ENCODE peak calls at places on chromosomes 16 and 17, in ten cellular contexts. One of them, this sample, is unnamed.

GRCh38 chr17:38926290-38927070 is 1.1 kb downstream of the LASP1NB start:
- DNase-seq in cardiac fibroblast: no peak
- DNase-seq in esophagus squamous epithelium: no peak
- DNase-seq in brain microvascular endothelial cell: no peak
- DNase-seq in hepatocyte: no peak
- DNase-seq in tibial artery: peak
- DNase-seq in HCT116: no peak
- DNase-seq in heart left ventricle: no peak
- DNase-seq in choroid plexus epithelial cell: no peak
- DNase-seq in left ventricle myocardium inferior: no peak
- DNase-seq in this sample: no peak

GRCh38 chr17:54785643-54786258 is 114.9 kb upstream of the TOM1L1 start:
- DNase-seq in esophagus squamous epithelium: no peak
- DNase-seq in left ventricle myocardium inferior: no peak
- DNase-seq in hepatocyte: no peak
- DNase-seq in tibial artery: no peak
- DNase-seq in heart left ventricle: no peak
- DNase-seq in HCT116: no peak
- DNase-seq in choroid plexus epithelial cell: no peak
- DNase-seq in brain microvascular endothelial cell: no peak
- DNase-seq in cardiac fibroblast: no peak
- DNase-seq in this sample: no peak

GRCh38 chr17:43720311-43721060 is 38.1 kb downstream of the SOST start:
- DNase-seq in hepatocyte: peak
- DNase-seq in tibial artery: peak
- DNase-seq in left ventricle myocardium inferior: peak
- DNase-seq in HCT116: no peak
- DNase-seq in cardiac fibroblast: peak
- DNase-seq in heart left ventricle: peak
- DNase-seq in choroid plexus epithelial cell: peak
- DNase-seq in brain microvascular endothelial cell: peak
- DNase-seq in esophagus squamous epithelium: peak
- DNase-seq in this sample: peak

GRCh38 chr16:64882385-64882784 is 239.5 kb downstream of the CDH11 start:
- DNase-seq in heart left ventricle: peak
- DNase-seq in hepatocyte: no peak
- DNase-seq in cardiac fibroblast: no peak
- DNase-seq in left ventricle myocardium inferior: peak
- DNase-seq in esophagus squamous epithelium: no peak
- DNase-seq in brain microvascular endothelial cell: no peak
- DNase-seq in HCT116: no peak
- DNase-seq in tibial artery: no peak
- DNase-seq in choroid plexus epithelial cell: peak
- DNase-seq in this sample: peak

GRCh38 chr17:57400648-57401047 is 144.3 kb downstream of the MSI2 start:
- DNase-seq in HCT116: no peak
- DNase-seq in choroid plexus epithelial cell: no peak
- DNase-seq in heart left ventricle: no peak
- DNase-seq in hepatocyte: no peak
- DNase-seq in left ventricle myocardium inferior: no peak
- DNase-seq in esophagus squamous epithelium: no peak
- DNase-seq in brain microvascular endothelial cell: no peak
- DNase-seq in tibial artery: no peak
- DNase-seq in cardiac fibroblast: no peak
- DNase-seq in this sample: no peak

GRCh38 chr17:17326275-17326875 is 23.2 kb downstream of the NT5M start:
- DNase-seq in heart left ventricle: no peak
- DNase-seq in left ventricle myocardium inferior: no peak
- DNase-seq in cardiac fibroblast: no peak
- DNase-seq in hepatocyte: no peak
- DNase-seq in tibial artery: peak
- DNase-seq in HCT116: no peak
- DNase-seq in esophagus squamous epithelium: no peak
- DNase-seq in brain microvascular endothelial cell: no peak
- DNase-seq in choroid plexus epithelial cell: no peak
- DNase-seq in this sample: no peak

GRCh38 chr17:58365980-58366595 is 14.1 kb upstream of the SUPT4H1 start:
- DNase-seq in brain microvascular endothelial cell: no peak
- DNase-seq in tibial artery: no peak
- DNase-seq in hepatocyte: no peak
- DNase-seq in esophagus squamous epithelium: no peak
- DNase-seq in heart left ventricle: no peak
- DNase-seq in HCT116: no peak
- DNase-seq in left ventricle myocardium inferior: no peak
- DNase-seq in choroid plexus epithelial cell: no peak
- DNase-seq in cardiac fibroblast: no peak
- DNase-seq in this sample: no peak

GRCh38 chr17:27473748-27474609 is 17.7 kb downstream of the KSR1 start:
- DNase-seq in heart left ventricle: peak
- DNase-seq in cardiac fibroblast: no peak
- DNase-seq in HCT116: no peak
- DNase-seq in choroid plexus epithelial cell: peak
- DNase-seq in tibial artery: no peak
- DNase-seq in hepatocyte: peak
- DNase-seq in left ventricle myocardium inferior: peak
- DNase-seq in brain microvascular endothelial cell: no peak
- DNase-seq in esophagus squamous epithelium: no peak
- DNase-seq in this sample: peak

GRCh38 chr17:79504181-79504605 is 106.7 kb downstream of the RBFOX3 start:
- DNase-seq in esophagus squamous epithelium: no peak
- DNase-seq in hepatocyte: no peak
- DNase-seq in left ventricle myocardium inferior: no peak
- DNase-seq in HCT116: no peak
- DNase-seq in brain microvascular endothelial cell: no peak
- DNase-seq in heart left ventricle: no peak
- DNase-seq in cardiac fibroblast: no peak
- DNase-seq in choroid plexus epithelial cell: no peak
- DNase-seq in tibial artery: no peak
- DNase-seq in this sample: no peak

GRCh38 chr17:65633988-65634387 is 72.5 kb upstream of the AXIN2 start:
- DNase-seq in esophagus squamous epithelium: no peak
- DNase-seq in brain microvascular endothelial cell: no peak
- DNase-seq in choroid plexus epithelial cell: peak
- DNase-seq in left ventricle myocardium inferior: no peak
- DNase-seq in hepatocyte: no peak
- DNase-seq in cardiac fibroblast: no peak
- DNase-seq in heart left ventricle: no peak
- DNase-seq in HCT116: no peak
- DNase-seq in tibial artery: no peak
- DNase-seq in this sample: peak

GRCh38 chr17:63774141-63774981 is at the start of gene DDX42:
- DNase-seq in left ventricle myocardium inferior: peak
- DNase-seq in hepatocyte: peak
- DNase-seq in heart left ventricle: peak
- DNase-seq in choroid plexus epithelial cell: peak
- DNase-seq in esophagus squamous epithelium: peak
- DNase-seq in tibial artery: peak
- DNase-seq in brain microvascular endothelial cell: peak
- DNase-seq in cardiac fibroblast: peak
- DNase-seq in HCT116: no peak
- DNase-seq in this sample: peak

GRCh38 chr16:2084688-2085625 is 37.2 kb downstream of the TSC2 start:
- DNase-seq in choroid plexus epithelial cell: no peak
- DNase-seq in esophagus squamous epithelium: no peak
- DNase-seq in brain microvascular endothelial cell: no peak
- DNase-seq in left ventricle myocardium inferior: no peak
- DNase-seq in HCT116: no peak
- DNase-seq in cardiac fibroblast: no peak
- DNase-seq in hepatocyte: no peak
- DNase-seq in tibial artery: no peak
- DNase-seq in heart left ventricle: no peak
- DNase-seq in this sample: no peak

DNA sequence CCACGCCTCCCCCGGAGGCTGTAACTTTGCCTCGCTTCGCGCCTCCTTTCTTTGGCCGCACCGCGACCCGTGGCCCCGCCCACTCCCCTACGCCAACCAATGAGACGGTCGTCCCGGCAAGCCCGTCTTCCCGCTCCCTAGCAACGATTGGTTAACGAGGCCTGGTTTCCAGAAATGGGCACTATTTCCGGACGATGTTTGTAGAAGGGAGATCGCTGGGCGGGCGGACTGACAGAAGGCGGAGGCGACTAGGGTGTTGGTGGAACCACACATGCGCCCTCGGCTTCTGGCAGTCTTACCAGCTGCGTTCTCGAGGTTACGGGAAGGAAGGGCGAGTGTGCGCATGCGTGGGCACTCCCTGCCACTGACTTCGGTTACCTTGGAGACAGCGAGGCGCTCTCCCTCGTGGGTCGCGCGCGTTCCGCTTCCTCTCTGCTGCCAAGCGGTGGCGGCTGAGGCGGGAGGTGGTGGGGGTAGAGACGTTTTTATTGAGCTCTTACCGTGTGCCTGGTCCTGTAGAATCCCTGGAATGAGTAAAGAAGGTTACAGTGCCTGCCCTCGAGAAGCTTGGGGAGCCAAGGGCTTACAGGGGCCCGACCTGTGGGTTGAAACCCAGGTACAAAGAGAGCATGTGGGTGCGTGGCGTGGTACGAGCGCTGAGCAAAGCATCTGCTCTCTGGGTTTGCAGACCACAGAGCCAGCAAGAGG is 447 bp upstream of the MAP3K14 start:
- DNase-seq in HCT116: peak
- DNase-seq in brain microvascular endothelial cell: peak
- DNase-seq in cardiac fibroblast: peak
- DNase-seq in heart left ventricle: peak
- DNase-seq in tibial artery: peak
- DNase-seq in esophagus squamous epithelium: peak
- DNase-seq in hepatocyte: peak
- DNase-seq in left ventricle myocardium inferior: peak
- DNase-seq in choroid plexus epithelial cell: peak
- DNase-seq in this sample: peak
- TF ChIP-seq CTCF in HCT116: no peak
- TF ChIP-seq CTCF in brain microvascular endothelial cell: peak
- TF ChIP-seq CTCF in cardiac fibroblast: no peak
- TF ChIP-seq CTCF in heart left ventricle: no peak
- TF ChIP-seq CTCF in tibial artery: no peak
- TF ChIP-seq CTCF in esophagus squamous epithelium: no peak
- TF ChIP-seq CTCF in hepatocyte: no peak
- TF ChIP-seq CTCF in left ventricle myocardium inferior: no peak
- TF ChIP-seq CTCF in choroid plexus epithelial cell: no peak
- TF ChIP-seq CTCF in this sample: no peak

GRCh38 chr17:8832711-8833352 is 33.7 kb upstream of the MFSD6L start:
- DNase-seq in hepatocyte: peak
- DNase-seq in brain microvascular endothelial cell: no peak
- DNase-seq in cardiac fibroblast: no peak
- DNase-seq in heart left ventricle: no peak
- DNase-seq in left ventricle myocardium inferior: no peak
- DNase-seq in esophagus squamous epithelium: no peak
- DNase-seq in tibial artery: no peak
- DNase-seq in HCT116: peak
- DNase-seq in choroid plexus epithelial cell: no peak
- DNase-seq in this sample: no peak
- H3K4me3 ChIP-seq in hepatocyte: no peak
- H3K4me3 ChIP-seq in brain microvascular endothelial cell: no peak
- H3K4me3 ChIP-seq in cardiac fibroblast: no peak
- H3K4me3 ChIP-seq in heart left ventricle: no peak
- H3K4me3 ChIP-seq in left ventricle myocardium inferior: no peak
- H3K4me3 ChIP-seq in esophagus squamous epithelium: no peak
- H3K4me3 ChIP-seq in tibial artery: no peak
- H3K4me3 ChIP-seq in HCT116: no peak
- H3K4me3 ChIP-seq in choroid plexus epithelial cell: no peak
- H3K4me3 ChIP-seq in this sample: no peak

GRCh38 chr17:7822126-7822525 is 11.9 kb upstream of the KDM6B start:
- DNase-seq in HCT116: no peak
- DNase-seq in heart left ventricle: no peak
- DNase-seq in brain microvascular endothelial cell: no peak
- DNase-seq in hepatocyte: no peak
- DNase-seq in cardiac fibroblast: no peak
- DNase-seq in esophagus squamous epithelium: no peak
- DNase-seq in left ventricle myocardium inferior: no peak
- DNase-seq in tibial artery: no peak
- DNase-seq in choroid plexus epithelial cell: no peak
- DNase-seq in this sample: no peak

GRCh38 chr17:7823581-7824001 is 10.4 kb upstream of the KDM6B start:
- DNase-seq in esophagus squamous epithelium: no peak
- DNase-seq in brain microvascular endothelial cell: no peak
- DNase-seq in left ventricle myocardium inferior: no peak
- DNase-seq in choroid plexus epithelial cell: no peak
- DNase-seq in tibial artery: no peak
- DNase-seq in HCT116: no peak
- DNase-seq in hepatocyte: peak
- DNase-seq in cardiac fibroblast: no peak
- DNase-seq in heart left ventricle: no peak
- DNase-seq in this sample: no peak

GRCh38 chr17:7824021-7824924 is 9.7 kb upstream of the KDM6B start:
- DNase-seq in cardiac fibroblast: no peak
- DNase-seq in HCT116: no peak
- DNase-seq in hepatocyte: peak
- DNase-seq in heart left ventricle: no peak
- DNase-seq in choroid plexus epithelial cell: no peak
- DNase-seq in brain microvascular endothelial cell: no peak
- DNase-seq in esophagus squamous epithelium: no peak
- DNase-seq in tibial artery: no peak
- DNase-seq in left ventricle myocardium inferior: no peak
- DNase-seq in this sample: no peak

GRCh38 chr17:7820231-7820630 is 13.8 kb upstream of the KDM6B start:
- DNase-seq in hepatocyte: peak
- DNase-seq in brain microvascular endothelial cell: no peak
- DNase-seq in esophagus squamous epithelium: no peak
- DNase-seq in choroid plexus epithelial cell: no peak
- DNase-seq in heart left ventricle: no peak
- DNase-seq in HCT116: no peak
- DNase-seq in tibial artery: no peak
- DNase-seq in left ventricle myocardium inferior: no peak
- DNase-seq in cardiac fibroblast: no peak
- DNase-seq in this sample: no peak

GRCh38 chr17:7825206-7825980 is 8.6 kb upstream of the KDM6B start:
- DNase-seq in heart left ventricle: no peak
- DNase-seq in esophagus squamous epithelium: no peak
- DNase-seq in hepatocyte: peak
- DNase-seq in tibial artery: no peak
- DNase-seq in choroid plexus epithelial cell: no peak
- DNase-seq in left ventricle myocardium inferior: no peak
- DNase-seq in cardiac fibroblast: peak
- DNase-seq in brain microvascular endothelial cell: no peak
- DNase-seq in HCT116: no peak
- DNase-seq in this sample: no peak
- TF ChIP-seq CTCF in heart left ventricle: no peak
- TF ChIP-seq CTCF in esophagus squamous epithelium: no peak
- TF ChIP-seq CTCF in hepatocyte: no peak
- TF ChIP-seq CTCF in tibial artery: no peak
- TF ChIP-seq CTCF in choroid plexus epithelial cell: peak
- TF ChIP-seq CTCF in left ventricle myocardium inferior: peak
- TF ChIP-seq CTCF in cardiac fibroblast: peak
- TF ChIP-seq CTCF in brain microvascular endothelial cell: peak
- TF ChIP-seq CTCF in HCT116: peak
- TF ChIP-seq CTCF in this sample: peak

DNA sequence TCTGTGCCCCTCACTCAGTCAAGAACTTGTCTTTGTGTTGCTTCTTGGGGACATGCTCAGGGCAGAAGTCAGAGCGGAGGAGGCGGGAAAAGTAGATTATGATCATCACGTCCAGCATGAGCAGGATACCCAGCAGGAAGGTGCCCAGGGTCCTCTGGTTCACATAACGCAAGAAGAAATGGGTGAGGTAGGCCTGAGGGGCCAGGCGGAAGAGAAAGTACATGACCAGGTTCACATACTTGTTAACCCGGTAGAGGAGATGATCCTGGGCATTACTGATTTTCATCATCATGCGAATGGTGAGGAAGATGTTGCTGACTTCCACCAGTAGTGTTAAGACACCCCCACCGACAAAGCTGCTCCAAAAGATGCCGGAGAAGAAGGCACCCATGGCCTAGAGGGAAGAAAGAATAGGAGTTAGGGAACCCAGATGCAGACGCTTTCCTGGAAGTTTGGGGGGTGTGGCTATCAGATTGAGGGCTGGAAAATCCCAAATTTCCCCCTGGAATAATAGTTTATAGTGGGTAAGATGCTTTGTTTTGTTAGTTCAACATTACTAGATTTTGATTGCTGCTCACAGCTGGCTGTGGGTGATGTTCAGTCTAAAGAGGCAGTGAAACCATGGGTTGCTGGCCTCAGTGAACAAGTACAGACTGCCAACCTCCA is 1.4 kb downstream of the TLCD1 start:
- DNase-seq in left ventricle myocardium inferior: no peak
- DNase-seq in heart left ventricle: no peak
- DNase-seq in esophagus squamous epithelium: no peak
- DNase-seq in HCT116: no peak
- DNase-seq in cardiac fibroblast: no peak
- DNase-seq in choroid plexus epithelial cell: no peak
- DNase-seq in brain microvascular endothelial cell: no peak
- DNase-seq in hepatocyte: no peak
- DNase-seq in tibial artery: no peak
- DNase-seq in this sample: no peak
- H3K4me3 ChIP-seq in left ventricle myocardium inferior: no peak
- H3K4me3 ChIP-seq in heart left ventricle: no peak
- H3K4me3 ChIP-seq in esophagus squamous epithelium: no peak
- H3K4me3 ChIP-seq in HCT116: peak
- H3K4me3 ChIP-seq in cardiac fibroblast: no peak
- H3K4me3 ChIP-seq in choroid plexus epithelial cell: peak
- H3K4me3 ChIP-seq in brain microvascular endothelial cell: peak
- H3K4me3 ChIP-seq in hepatocyte: no peak
- H3K4me3 ChIP-seq in tibial artery: no peak
- H3K4me3 ChIP-seq in this sample: no peak